ENCODE peak calls at places on chromosomes 13 and 19, in seven cellular contexts. Q is activated CD4-positive, alpha-beta T cell treated with anti-CD3 and anti-CD28 coated beads, Interleukin-2, amount 50 U/mL, for 1 hour; B is GM04504; P is A549; D is T1000; X is colonic mucosa; A is ELF-1. V is an unnamed sample.

GRCh38 chr19:17766543-17767131 is 15.4 kb downstream of the FCHO1 start:
- DNase-seq in Q (peak; percentile 30), B (peak; percentile 44), P (peak; percentile 97), D (peak; percentile 17), X (peak; percentile 96), A (peak; percentile 92), V (peak; percentile 86)

GRCh38 chr13:34064456-34065205 is 246.7 kb downstream of the RFC3 start:
- DNase-seq in Q (no peak), B (no peak), P (no peak), D (no peak), X (no peak), A (no peak), V (no peak)

GRCh38 chr19:5718032-5718578 is 1.8 kb downstream of the LONP1 start:
- DNase-seq in Q (no peak), B (no peak), P (no peak), D (no peak), X (no peak), A (no peak), V (no peak)

GRCh38 chr19:47471733-47472457 is at the start of gene SLC8A2:
- DNase-seq in Q (peak; percentile 62), B (peak; percentile 14), P (peak; percentile 76), D (peak; percentile 22), X (peak; percentile 41), A (peak; percentile 90), V (peak; percentile 48)

GRCh38 chr19:55520691-55521292 is 16.1 kb downstream of the SBK2 start:
- DNase-seq in Q (no peak), B (no peak), P (no peak), D (no peak), X (no peak), A (no peak), V (no peak)

GRCh38 chr19:37698216-37698615 is 21.3 kb downstream of the ZNF607 start:
- DNase-seq in Q (no peak), B (no peak), P (no peak), D (no peak), X (no peak), A (no peak), V (no peak)

GRCh38 chr13:75250526-75251183 is 231.3 kb downstream of the TBC1D4 start:
- DNase-seq in Q (no peak), B (no peak), P (no peak), D (no peak), X (no peak), A (no peak), V (no peak)

GRCh38 chr13:41916173-41916954 is 44.5 kb downstream of the VWA8 start:
- DNase-seq in Q (no peak), B (peak; percentile 33), P (no peak), D (no peak), X (no peak), A (no peak), V (no peak)

GRCh38 chr19:16060294-16060693 is 16.0 kb upstream of the TPM4 start:
- DNase-seq in Q (no peak), B (no peak), P (no peak), D (no peak), X (no peak), A (no peak), V (no peak)

GRCh38 chr13:34926513-34926912 is 15.6 kb upstream of the NBEA start:
- DNase-seq in Q (no peak), B (peak; percentile 23), P (peak; percentile 25), D (no peak), X (no peak), A (no peak), V (peak; percentile 79)

GRCh38 chr19:46841458-46842083 is 9.1 kb downstream of the AP2S1 start:
- DNase-seq in Q (no peak), B (peak; percentile 63), P (peak; percentile 69), D (no peak), X (no peak), A (no peak), V (peak; percentile 57)

GRCh38 chr13:49627831-49628652 is at the start of gene ARL11:
- DNase-seq in Q (peak; percentile 45), B (no peak), P (no peak), D (no peak), X (peak; percentile 79), A (peak; percentile 96), V (no peak)

GRCh38 chr13:114296902-114297301 is 15.5 kb downstream of the UPF3A start:
- DNase-seq in Q (no peak), B (no peak), P (no peak), D (no peak), X (no peak), A (no peak), V (no peak)

GRCh38 chr13:30725331-30726085 is 9.8 kb upstream of the ALOX5AP start:
- DNase-seq in Q (no peak), B (no peak), P (no peak), D (no peak), X (no peak), A (no peak), V (no peak)

GRCh38 chr13:49690133-49690989 is 925 bp downstream of the EBPL start:
- DNase-seq in Q (no peak), B (no peak), P (peak; percentile 39), D (no peak), X (peak; percentile 59), A (no peak), V (peak; percentile 52)

GRCh38 chr13:86906458-86906857 is 764.7 kb upstream of the SLITRK5 start:
- DNase-seq in Q (no peak), B (no peak), P (no peak), D (no peak), X (no peak), A (no peak), V (no peak)

GRCh38 chr13:73732350-73732749 is 401.9 kb downstream of the KLF12 start:
- DNase-seq in Q (no peak), B (no peak), P (no peak), D (no peak), X (no peak), A (no peak), V (no peak)

GRCh38 chr13:51541037-51541436 is 43.2 kb upstream of the WDFY2 start:
- DNase-seq in Q (no peak), B (no peak), P (no peak), D (no peak), X (no peak), A (no peak), V (no peak)

GRCh38 chr13:44218501-44219240 is 155.0 kb upstream of the SERP2 start:
- DNase-seq in Q (no peak), B (no peak), P (no peak), D (no peak), X (peak; percentile 60), A (no peak), V (peak; percentile 89)

GRCh38 chr13:108786578-108787100 is 157.2 kb downstream of the MYO16 start:
- DNase-seq in Q (no peak), B (no peak), P (no peak), D (no peak), X (no peak), A (no peak), V (no peak)

GRCh38 chr19:3284759-3285646 is 60.5 kb downstream of the CELF5 start:
- DNase-seq in Q (peak; percentile 68), B (no peak), P (peak; percentile 99), D (peak; percentile 60), X (peak; percentile 98), A (peak; percentile 97), V (peak; percentile 88)

GRCh38 chr19:38706792-38707511 is 37.3 kb downstream of the CAPN12 start:
- DNase-seq in Q (no peak), B (no peak), P (no peak), D (no peak), X (no peak), A (peak; percentile 71), V (peak; percentile 80)

GRCh38 chr13:30895773-30896172 is 10.3 kb upstream of the MEDAG start:
- DNase-seq in Q (no peak), B (peak; percentile 61), P (no peak), D (peak; percentile 7), X (no peak), A (peak; percentile 45), V (no peak)

GRCh38 chr19:46124638-46125115 is at the start of gene IGFL3:
- DNase-seq in Q (no peak), B (no peak), P (no peak), D (no peak), X (no peak), A (no peak), V (no peak)

GRCh38 chr19:11192957-11193939 is 4.1 kb downstream of the KANK2 start:
- DNase-seq in Q (no peak), B (no peak), P (no peak), D (no peak), X (no peak), A (no peak), V (no peak)

GRCh38 chr13:107964356-107964755 is 251.0 kb downstream of the LIG4 start:
- DNase-seq in Q (no peak), B (no peak), P (no peak), D (no peak), X (no peak), A (no peak), V (no peak)

GRCh38 chr13:60134376-60134775 is 29.4 kb downstream of the DIAPH3 start:
- DNase-seq in Q (no peak), B (no peak), P (peak; percentile 3), D (no peak), X (no peak), A (no peak), V (no peak)

GRCh38 chr19:13506550-13506878 is 235 bp upstream of the CACNA1A start:
- DNase-seq in Q (no peak), B (no peak), P (no peak), D (no peak), X (no peak), A (no peak), V (no peak)

GRCh38 chr19:43532571-43532961 is 422 bp upstream of the ZNF575 start:
- DNase-seq in Q (no peak), B (no peak), P (no peak), D (peak; percentile 53), X (peak; percentile 90), A (no peak), V (peak; percentile 88)

GRCh38 chr13:36887758-36888521 is 32.1 kb downstream of the SMAD9 start:
- DNase-seq in Q (no peak), B (no peak), P (no peak), D (no peak), X (no peak), A (no peak), V (no peak)

GRCh38 chr13:28678809-28679208 is 19.9 kb downstream of the POMP start:
- DNase-seq in Q (no peak), B (no peak), P (no peak), D (no peak), X (no peak), A (no peak), V (no peak)

V was measured in HT-29.